ENCODE peak calls at places on chromosomes 5 and 9, in six cellular contexts. G is SK-N-SH, T is H1, C is HCT116, Y is GM12878, X is HepG2. O is an unnamed sample.

GRCh38 chr9:116234091-116234490 is 80.5 kb downstream of the PAPPA start:
- DNase-seq in G (peak; percentile 2), T (peak; percentile 10), C (no peak), Y (no peak), X (no peak), O (no peak)

GRCh38 chr5:171570244-171570819 is 150.9 kb downstream of the FGF18 start:
- DNase-seq in G (no peak), T (no peak), C (no peak), Y (no peak), X (no peak), O (no peak)

GRCh38 chr9:107929439-107929838 is 439.9 kb upstream of the KLF4 start:
- DNase-seq in G (no peak), T (no peak), C (no peak), Y (no peak), X (no peak), O (no peak)

GRCh38 chr9:131733601-131734061 is 6.2 kb downstream of the RAPGEF1 start:
- DNase-seq in G (peak; percentile 70), T (no peak), C (no peak), Y (no peak), X (no peak), O (peak; percentile 32)

GRCh38 chr5:106858616-106859015 is 812.1 kb downstream of the EFNA5 start:
- DNase-seq in G (no peak), T (no peak), C (no peak), Y (no peak), X (no peak), O (no peak)

GRCh38 chr5:6392571-6392970 is 14.2 kb upstream of the MED10 start:
- DNase-seq in G (no peak), T (no peak), C (no peak), Y (no peak), X (no peak), O (no peak)

GRCh38 chr5:139470821-139471300 is at the start of gene SMIM33:
- DNase-seq in G (no peak), T (no peak), C (no peak), Y (no peak), X (no peak), O (no peak)

GRCh38 chr9:21770877-21771560 is 31.4 kb upstream of the MTAP start:
- DNase-seq in G (no peak), T (no peak), C (peak; percentile 51), Y (no peak), X (no peak), O (no peak)

GRCh38 chr5:156584856-156585255 is 257.9 kb downstream of the SGCD start:
- DNase-seq in G (no peak), T (no peak), C (no peak), Y (no peak), X (no peak), O (no peak)

GRCh38 chr9:125537442-125538091 is 169.4 kb downstream of the MAPKAP1 start:
- DNase-seq in G (no peak), T (no peak), C (no peak), Y (no peak), X (no peak), O (no peak)

GRCh38 chr9:118882674-118883073 is 486.6 kb downstream of the BRINP1 start:
- DNase-seq in G (no peak), T (no peak), C (no peak), Y (no peak), X (no peak), O (no peak)

GRCh38 chr5:175684931-175685330 is 27.1 kb downstream of the HRH2 start:
- DNase-seq in G (no peak), T (no peak), C (no peak), Y (no peak), X (no peak), O (no peak)

GRCh38 chr5:131268758-131269370 is 5.0 kb downstream of the CDC42SE2 start:
- DNase-seq in G (no peak), T (no peak), C (no peak), Y (no peak), X (no peak), O (no peak)

GRCh38 chr9:127910613-127911205 is 6.1 kb downstream of the ST6GALNAC4 start:
- DNase-seq in G (no peak), T (no peak), C (no peak), Y (no peak), X (no peak), O (no peak)

GRCh38 chr5:141199359-141200235 is at the start of gene PCDHB11:
- DNase-seq in G (peak; percentile 41), T (no peak), C (no peak), Y (no peak), X (peak; percentile 6), O (peak; percentile 78)

GRCh38 chr5:139492700-139493192 is 10.2 kb upstream of the STING1 start:
- DNase-seq in G (no peak), T (no peak), C (no peak), Y (no peak), X (no peak), O (no peak)

GRCh38 chr9:12735669-12736068 is 39.2 kb upstream of the LURAP1L start:
- DNase-seq in G (no peak), T (no peak), C (no peak), Y (peak; percentile 38), X (no peak), O (no peak)
- TF ChIP-seq JUND in G (no peak), T (no peak), C (no peak), Y (no peak), X (no peak), O (no peak)

DNA sequence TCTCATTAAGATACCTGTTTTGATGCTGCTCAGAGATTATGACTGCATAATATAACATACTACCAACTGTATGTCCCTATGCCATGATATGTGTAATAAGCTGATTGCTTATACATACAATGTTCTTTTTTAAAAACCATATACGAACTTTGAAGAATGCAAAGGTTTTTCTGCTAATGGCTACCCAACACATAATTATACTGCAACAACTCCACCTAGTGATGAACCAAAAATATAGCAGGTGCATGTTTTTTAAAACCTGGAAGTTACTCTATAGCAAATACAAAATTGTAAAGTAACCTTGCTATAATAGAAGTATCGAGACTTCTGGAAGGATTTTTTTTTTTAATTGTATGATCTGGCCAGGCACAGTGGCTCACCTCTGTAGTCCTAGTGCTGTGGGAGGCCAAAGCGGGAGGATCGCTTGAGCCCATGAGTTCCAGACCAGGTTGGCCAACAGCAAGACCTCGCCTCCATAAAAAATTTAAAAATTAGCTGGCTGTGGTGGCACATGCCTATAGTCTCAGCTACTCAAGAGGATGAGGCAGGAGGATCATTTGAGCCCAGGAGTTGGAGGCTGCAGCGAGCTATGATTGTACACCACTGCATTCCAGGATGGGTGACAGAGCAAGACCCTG is 49.1 kb downstream of the HOMER1 start:
- DNase-seq in G (peak; percentile 39), T (no peak), C (peak; percentile 10), Y (no peak), X (no peak), O (peak; percentile 33)
- TF ChIP-seq JUND in G (no peak), T (no peak), C (no peak), Y (no peak), X (no peak), O (no peak)

GRCh38 chr9:68838245-68838644 is 133.2 kb downstream of the PIP5K1B start:
- DNase-seq in G (no peak), T (no peak), C (no peak), Y (no peak), X (no peak), O (no peak)
- TF ChIP-seq JUND in G (no peak), T (no peak), C (no peak), Y (no peak), X (no peak), O (no peak)

DNA sequence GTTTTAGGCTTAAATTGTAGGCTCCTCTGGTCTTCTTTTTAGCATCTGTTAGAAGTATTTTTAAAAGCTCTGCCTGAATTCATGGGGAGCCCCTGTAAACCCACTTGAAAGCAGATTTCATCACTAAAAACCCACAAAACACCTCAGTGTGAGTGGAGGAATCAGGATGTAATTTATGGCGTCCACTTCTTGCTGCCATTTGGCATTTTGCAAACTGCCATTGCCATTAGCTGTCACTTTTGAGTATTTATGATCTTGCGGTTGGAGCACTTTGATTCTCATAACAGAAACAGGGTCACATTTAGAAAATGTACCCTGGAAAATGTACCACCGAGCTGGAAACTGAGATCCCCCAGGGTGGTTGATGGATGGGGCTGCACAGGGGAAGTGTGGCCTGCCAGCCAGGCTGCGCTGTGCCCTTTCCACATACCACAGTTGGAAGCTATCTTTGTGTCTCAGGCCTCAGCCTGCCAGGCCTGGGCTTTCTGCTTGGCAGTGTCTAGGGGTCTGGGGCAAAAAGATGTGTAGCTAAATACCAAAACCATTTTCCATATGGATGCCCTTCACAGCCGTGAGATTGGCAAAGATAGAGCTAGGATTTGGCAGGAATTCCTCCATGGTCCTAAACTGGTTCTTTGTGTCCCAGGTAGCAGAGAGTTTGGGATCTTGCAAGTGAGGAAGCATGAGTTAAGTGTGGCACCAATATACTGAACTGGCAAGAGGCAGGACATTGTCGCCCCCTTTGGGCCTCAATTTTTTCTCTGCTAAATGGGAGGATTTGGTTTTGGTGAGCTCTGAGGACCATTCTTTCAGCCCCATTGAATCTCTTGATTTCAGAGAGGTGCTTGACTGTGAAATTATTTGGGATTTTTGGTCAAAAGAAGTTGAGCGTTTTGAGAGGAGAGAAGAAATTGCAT is 46.2 kb downstream of the GALNT10 start:
- DNase-seq in G (no peak), T (no peak), C (no peak), Y (no peak), X (no peak), O (no peak)
- TF ChIP-seq JUND in G (no peak), T (no peak), C (no peak), Y (no peak), X (no peak), O (no peak)

GRCh38 chr5:1345876-1346626 is 1.2 kb upstream of the CLPTM1L start:
- DNase-seq in G (no peak), T (no peak), C (no peak), Y (no peak), X (no peak), O (no peak)

GRCh38 chr5:1342268-1342667 is 2.6 kb downstream of the CLPTM1L start:
- DNase-seq in G (no peak), T (no peak), C (no peak), Y (no peak), X (no peak), O (no peak)

GRCh38 chr5:1343315-1343751 is 1.6 kb downstream of the CLPTM1L start:
- DNase-seq in G (no peak), T (no peak), C (no peak), Y (no peak), X (no peak), O (no peak)

GRCh38 chr5:1344975-1345838 is at the start of gene CLPTM1L:
- DNase-seq in G (peak; percentile 99), T (peak; percentile 25), C (peak; percentile 61), Y (peak; percentile 50), X (peak; percentile 69), O (peak; percentile 100)

DNA sequence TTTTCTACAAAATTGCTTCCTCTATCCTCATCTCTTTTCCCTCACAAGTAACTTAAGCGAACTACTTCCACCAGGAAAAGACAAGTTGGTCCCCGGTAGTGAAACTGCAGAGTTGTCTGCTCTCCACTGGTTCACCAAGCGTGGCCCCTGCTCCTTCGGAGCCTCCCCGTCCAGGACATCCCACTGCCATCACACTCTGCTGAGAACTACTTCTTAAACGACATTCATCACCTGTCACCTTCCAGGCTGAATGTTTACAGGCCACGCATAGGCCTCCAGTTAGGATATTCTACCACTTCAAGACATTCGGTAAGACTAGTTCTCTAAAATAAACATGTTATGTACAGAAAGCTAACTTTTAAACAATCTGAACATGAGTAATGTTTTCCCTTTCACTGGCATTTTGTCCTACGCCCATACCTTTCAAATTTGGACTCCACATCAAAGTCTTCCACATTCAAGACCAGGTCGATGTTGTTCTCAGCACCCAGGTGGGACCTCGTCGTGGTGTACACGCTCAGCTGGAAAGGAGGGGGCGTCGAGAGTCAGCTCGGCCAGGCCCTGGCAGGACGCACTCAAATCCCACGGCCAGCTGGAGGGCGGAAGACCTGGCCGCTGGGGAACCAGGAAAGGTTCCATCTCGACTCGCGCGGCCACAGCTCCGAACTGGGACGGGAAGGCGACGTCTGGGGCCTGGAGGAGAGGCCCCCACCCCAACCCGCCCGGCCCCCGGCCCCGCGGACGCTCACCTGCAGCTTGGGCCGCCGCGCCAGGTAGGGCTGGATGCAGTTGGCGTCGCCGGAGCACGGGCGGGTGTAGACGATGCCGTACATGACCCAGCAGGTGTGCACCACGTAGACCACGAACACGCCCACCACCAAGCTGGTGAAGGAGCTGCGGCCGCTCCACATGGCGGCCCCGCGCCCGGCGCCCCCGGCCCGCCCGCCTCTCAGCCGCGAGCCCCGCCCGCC is 683 bp downstream of the CLPTM1L start:
- DNase-seq in G (peak; percentile 66), T (no peak), C (no peak), Y (no peak), X (no peak), O (peak; percentile 49)
- TF ChIP-seq JUND in G (no peak), T (no peak), C (no peak), Y (no peak), X (no peak), O (no peak)

O was measured in T47D.